ENCODE peak calls at places on chromosomes 13 and 19, in six cellular contexts. One of them, this sample, is unnamed. For H3K4me1, the result is how much of the 10 kb centered on the place peaks cover.

GRCh38 chr19:58585442-58586130 is 12.5 kb upstream of the MZF1 start:
- DNase-seq in mammary epithelial cell: no peak
- DNase-seq in gastrocnemius medialis: no peak
- DNase-seq in hepatocyte: no peak
- DNase-seq in left ventricle myocardium inferior: no peak
- DNase-seq in H9: peak
- DNase-seq in this sample: no peak

GRCh38 chr19:38035515-38036495 is 128.8 kb downstream of the SIPA1L3 start:
- DNase-seq in H9: no peak
- DNase-seq in left ventricle myocardium inferior: no peak
- DNase-seq in mammary epithelial cell: no peak
- DNase-seq in hepatocyte: no peak
- DNase-seq in gastrocnemius medialis: no peak
- DNase-seq in this sample: peak

GRCh38 chr13:65966991-65967451 is 1263.1 kb downstream of the PCDH9 start:
- DNase-seq in gastrocnemius medialis: no peak
- DNase-seq in H9: peak
- DNase-seq in left ventricle myocardium inferior: no peak
- DNase-seq in mammary epithelial cell: peak
- DNase-seq in hepatocyte: peak
- DNase-seq in this sample: no peak

GRCh38 chr19:52112624-52113023 is 17.1 kb upstream of the ZNF841 start:
- DNase-seq in H9: no peak
- DNase-seq in hepatocyte: no peak
- DNase-seq in gastrocnemius medialis: no peak
- DNase-seq in left ventricle myocardium inferior: no peak
- DNase-seq in mammary epithelial cell: no peak
- DNase-seq in this sample: no peak

GRCh38 chr13:110713981-110714797 is 689 bp downstream of the ING1 start:
- DNase-seq in mammary epithelial cell: peak
- DNase-seq in left ventricle myocardium inferior: peak
- DNase-seq in gastrocnemius medialis: peak
- DNase-seq in hepatocyte: peak
- DNase-seq in H9: peak
- DNase-seq in this sample: peak

GRCh38 chr13:70967564-70967963 is 859.3 kb upstream of the KLHL1 start:
- DNase-seq in hepatocyte: no peak
- DNase-seq in gastrocnemius medialis: no peak
- DNase-seq in mammary epithelial cell: no peak
- DNase-seq in left ventricle myocardium inferior: no peak
- DNase-seq in H9: no peak
- DNase-seq in this sample: no peak

GRCh38 chr19:5434970-5435641 is 20.1 kb upstream of the ZNRF4 start:
- DNase-seq in gastrocnemius medialis: no peak
- DNase-seq in H9: no peak
- DNase-seq in mammary epithelial cell: peak
- DNase-seq in left ventricle myocardium inferior: no peak
- DNase-seq in hepatocyte: peak
- DNase-seq in this sample: no peak

GRCh38 chr13:26517931-26518330 is 39.6 kb upstream of the WASF3 start:
- DNase-seq in gastrocnemius medialis: no peak
- DNase-seq in left ventricle myocardium inferior: no peak
- DNase-seq in H9: no peak
- DNase-seq in mammary epithelial cell: no peak
- DNase-seq in hepatocyte: no peak
- DNase-seq in this sample: no peak

GRCh38 chr19:17214531-17215124 is 529 bp upstream of the USE1 start:
- DNase-seq in gastrocnemius medialis: no peak
- DNase-seq in mammary epithelial cell: no peak
- DNase-seq in hepatocyte: peak
- DNase-seq in H9: no peak
- DNase-seq in left ventricle myocardium inferior: no peak
- DNase-seq in this sample: no peak

GRCh38 chr13:48496796-48497195 is 36.1 kb downstream of the RCBTB2 start:
- DNase-seq in hepatocyte: no peak
- DNase-seq in H9: no peak
- DNase-seq in left ventricle myocardium inferior: no peak
- DNase-seq in mammary epithelial cell: no peak
- DNase-seq in gastrocnemius medialis: no peak
- DNase-seq in this sample: no peak
- H3K4me1 ChIP-seq in hepatocyte: under half
- H3K4me1 ChIP-seq in H9: under half
- H3K4me1 ChIP-seq in left ventricle myocardium inferior: under half
- H3K4me1 ChIP-seq in mammary epithelial cell: under half
- H3K4me1 ChIP-seq in gastrocnemius medialis: under half
- H3K4me1 ChIP-seq in this sample: under half

GRCh38 chr13:44407891-44408290 is 34.3 kb downstream of the SERP2 start:
- DNase-seq in left ventricle myocardium inferior: no peak
- DNase-seq in H9: no peak
- DNase-seq in mammary epithelial cell: peak
- DNase-seq in gastrocnemius medialis: no peak
- DNase-seq in hepatocyte: no peak
- DNase-seq in this sample: no peak
- H3K4me1 ChIP-seq in left ventricle myocardium inferior: under half
- H3K4me1 ChIP-seq in H9: under half
- H3K4me1 ChIP-seq in mammary epithelial cell: under half
- H3K4me1 ChIP-seq in gastrocnemius medialis: under half
- H3K4me1 ChIP-seq in hepatocyte: under half
- H3K4me1 ChIP-seq in this sample: under half

GRCh38 chr19:44745386-44745831 is 3.1 kb upstream of the BCL3 start:
- DNase-seq in left ventricle myocardium inferior: peak
- DNase-seq in gastrocnemius medialis: peak
- DNase-seq in hepatocyte: peak
- DNase-seq in H9: peak
- DNase-seq in mammary epithelial cell: peak
- DNase-seq in this sample: peak

GRCh38 chr19:44740351-44740824 is 8.1 kb upstream of the BCL3 start:
- DNase-seq in mammary epithelial cell: no peak
- DNase-seq in H9: no peak
- DNase-seq in left ventricle myocardium inferior: no peak
- DNase-seq in hepatocyte: no peak
- DNase-seq in gastrocnemius medialis: no peak
- DNase-seq in this sample: no peak

GRCh38 chr19:44738603-44739585 is 9.6 kb upstream of the BCL3 start:
- DNase-seq in mammary epithelial cell: no peak
- DNase-seq in gastrocnemius medialis: no peak
- DNase-seq in hepatocyte: peak
- DNase-seq in left ventricle myocardium inferior: no peak
- DNase-seq in H9: no peak
- DNase-seq in this sample: no peak

GRCh38 chr19:44741258-44741731 is 7.2 kb upstream of the BCL3 start:
- DNase-seq in gastrocnemius medialis: no peak
- DNase-seq in H9: no peak
- DNase-seq in mammary epithelial cell: peak
- DNase-seq in hepatocyte: no peak
- DNase-seq in left ventricle myocardium inferior: no peak
- DNase-seq in this sample: no peak

DNA sequence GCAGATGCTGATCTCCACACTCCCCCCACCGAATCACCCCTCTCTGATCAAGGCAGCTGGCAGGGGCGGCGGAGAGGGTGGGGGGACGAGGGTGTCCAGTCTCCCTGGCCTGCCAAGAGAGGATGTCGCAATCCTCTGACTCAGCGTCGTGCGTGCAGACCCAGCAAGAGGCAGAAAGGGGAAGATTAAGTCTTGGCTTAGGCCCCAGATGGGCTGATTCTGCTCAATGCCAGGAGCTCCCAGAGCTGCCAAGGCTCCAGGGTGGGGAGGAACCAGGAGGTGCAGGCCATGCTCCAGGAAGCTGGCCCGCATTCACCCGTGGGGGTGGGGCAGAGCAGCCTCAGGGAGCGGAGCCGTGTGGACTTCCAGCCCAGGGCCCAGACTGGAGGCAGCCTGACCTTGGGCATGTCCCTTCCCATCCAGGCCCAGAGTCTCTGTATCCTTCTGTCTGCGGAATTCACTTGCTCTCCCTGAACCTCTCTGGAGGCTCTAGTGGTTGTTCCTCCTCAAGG is 6.6 kb upstream of the BCL3 start:
- DNase-seq in left ventricle myocardium inferior: peak
- DNase-seq in H9: peak
- DNase-seq in gastrocnemius medialis: peak
- DNase-seq in hepatocyte: peak
- DNase-seq in mammary epithelial cell: peak
- DNase-seq in this sample: peak
- H3K4me1 ChIP-seq in left ventricle myocardium inferior: half or more
- H3K4me1 ChIP-seq in H9: under half
- H3K4me1 ChIP-seq in gastrocnemius medialis: under half
- H3K4me1 ChIP-seq in hepatocyte: half or more
- H3K4me1 ChIP-seq in mammary epithelial cell: under half
- H3K4me1 ChIP-seq in this sample: half or more

DNA sequence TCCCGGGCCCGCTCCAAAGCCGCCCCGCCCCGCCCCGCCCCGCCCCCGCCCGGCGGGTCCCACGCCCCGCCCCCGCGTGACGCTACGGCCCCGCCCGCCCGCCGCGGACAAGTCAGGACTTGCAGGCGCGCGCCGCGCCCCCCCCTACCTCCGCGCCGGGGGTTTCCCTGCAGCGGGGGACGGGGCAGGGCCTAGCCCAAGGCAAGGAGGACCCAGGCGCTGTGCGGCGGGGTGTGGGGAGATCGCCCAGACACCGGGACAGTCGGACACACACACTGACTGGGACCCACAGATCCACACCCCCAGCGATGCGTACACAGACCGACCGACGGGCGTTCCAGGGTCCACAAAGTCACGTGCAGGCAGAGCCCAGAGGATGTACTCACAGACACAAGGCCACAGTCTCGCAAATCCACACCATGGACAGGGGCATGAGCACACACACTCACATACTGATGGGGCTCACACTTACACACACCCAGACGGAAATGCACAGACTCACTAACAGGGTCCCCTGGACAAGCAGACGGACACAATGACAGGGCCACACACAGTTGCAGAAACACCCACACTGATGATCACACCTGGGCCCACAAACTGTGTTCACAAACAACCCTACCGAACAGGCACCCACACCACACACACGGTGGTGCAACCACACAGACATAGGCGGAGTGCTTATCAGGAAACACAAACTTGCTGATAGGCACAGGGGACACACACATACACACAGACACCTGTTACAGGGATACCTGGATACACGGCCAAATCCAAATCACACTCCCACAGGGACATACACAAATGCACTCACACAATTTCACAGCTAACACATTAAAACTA is 436 bp upstream of the BBC3 start:
- DNase-seq in H9: peak
- DNase-seq in mammary epithelial cell: peak
- DNase-seq in left ventricle myocardium inferior: peak
- DNase-seq in hepatocyte: peak
- DNase-seq in gastrocnemius medialis: peak
- DNase-seq in this sample: peak
- H3K4me1 ChIP-seq in H9: under half
- H3K4me1 ChIP-seq in mammary epithelial cell: half or more
- H3K4me1 ChIP-seq in left ventricle myocardium inferior: half or more
- H3K4me1 ChIP-seq in hepatocyte: under half
- H3K4me1 ChIP-seq in gastrocnemius medialis: under half
- H3K4me1 ChIP-seq in this sample: under half

GRCh38 chr13:98510156-98510509 is 66.8 kb downstream of the STK24 start:
- DNase-seq in hepatocyte: no peak
- DNase-seq in H9: no peak
- DNase-seq in left ventricle myocardium inferior: no peak
- DNase-seq in mammary epithelial cell: no peak
- DNase-seq in gastrocnemius medialis: no peak
- DNase-seq in this sample: no peak

GRCh38 chr13:98509271-98510155 is 67.4 kb downstream of the STK24 start:
- DNase-seq in mammary epithelial cell: peak
- DNase-seq in left ventricle myocardium inferior: peak
- DNase-seq in gastrocnemius medialis: peak
- DNase-seq in H9: no peak
- DNase-seq in hepatocyte: peak
- DNase-seq in this sample: peak

GRCh38 chr13:98506343-98507059 is 70.4 kb downstream of the STK24 start:
- DNase-seq in left ventricle myocardium inferior: no peak
- DNase-seq in mammary epithelial cell: no peak
- DNase-seq in hepatocyte: no peak
- DNase-seq in H9: no peak
- DNase-seq in gastrocnemius medialis: no peak
- DNase-seq in this sample: no peak

GRCh38 chr13:98507060-98507797 is 69.7 kb downstream of the STK24 start:
- DNase-seq in left ventricle myocardium inferior: peak
- DNase-seq in H9: no peak
- DNase-seq in hepatocyte: peak
- DNase-seq in gastrocnemius medialis: no peak
- DNase-seq in mammary epithelial cell: no peak
- DNase-seq in this sample: peak

DNA sequence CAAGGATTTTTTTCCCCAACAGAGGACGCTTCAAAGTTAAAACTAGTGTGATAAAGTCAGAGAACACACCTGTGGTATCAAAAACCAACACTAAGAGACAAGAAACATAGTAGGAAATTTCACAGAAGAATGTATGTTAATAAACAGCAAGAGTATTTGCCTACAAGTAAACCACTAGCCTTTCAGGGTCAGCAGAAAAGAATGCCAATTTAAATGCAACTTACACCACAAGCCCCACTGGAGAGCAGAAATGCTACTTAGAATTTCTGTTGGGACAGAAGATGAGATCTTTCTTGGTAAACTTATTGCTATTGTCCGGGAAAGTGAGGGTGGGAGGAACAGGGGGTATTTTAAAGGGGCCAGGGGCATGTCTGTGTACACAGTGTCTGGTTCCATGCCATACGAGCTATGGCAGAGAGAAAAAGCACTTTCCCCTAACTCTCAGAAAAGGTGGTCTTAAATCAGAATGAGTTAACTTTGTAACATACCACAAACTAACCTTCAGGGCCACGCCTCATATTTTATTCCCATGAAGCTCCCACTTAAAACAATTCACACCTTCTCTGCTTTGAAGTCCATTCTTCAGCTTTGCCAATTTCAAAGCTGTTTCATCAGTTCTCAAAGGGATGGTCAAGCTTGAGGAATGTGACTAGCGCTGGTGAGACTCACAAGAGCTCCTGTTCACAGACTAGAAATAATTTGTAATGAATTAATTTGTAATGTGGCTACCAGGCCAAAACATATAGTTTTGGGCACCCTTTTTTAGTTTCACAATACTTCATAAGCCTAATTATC is 68.4 kb downstream of the STK24 start:
- DNase-seq in gastrocnemius medialis: no peak
- DNase-seq in H9: no peak
- DNase-seq in mammary epithelial cell: peak
- DNase-seq in left ventricle myocardium inferior: no peak
- DNase-seq in hepatocyte: no peak
- DNase-seq in this sample: no peak
- H3K4me1 ChIP-seq in gastrocnemius medialis: half or more
- H3K4me1 ChIP-seq in H9: under half
- H3K4me1 ChIP-seq in mammary epithelial cell: under half
- H3K4me1 ChIP-seq in left ventricle myocardium inferior: half or more
- H3K4me1 ChIP-seq in hepatocyte: under half
- H3K4me1 ChIP-seq in this sample: under half

This sample was measured in tibial artery.